ENCODE peak calls at places on chromosomes 5 and 9, in nine cellular contexts. B is esophagus squamous epithelium, L is cardiac muscle cell, R is foreskin fibroblast, S is pancreas, X is mucosa of descending colon, F is gastrocnemius medialis, M is uterus, C is AG04450. D is an unnamed sample.

GRCh38 chr5:40022057-40022456 is 597.3 kb upstream of the DAB2 start:
- DNase-seq in X (no peak), R (no peak), L (no peak), C (no peak), F (no peak), M (no peak), B (no peak), S (no peak), D (no peak)

GRCh38 chr5:31854625-31855526 is 215.9 kb downstream of the PDZD2 start:
- DNase-seq in F (peak; percentile 9), M (peak; percentile 67), R (peak; percentile 29), C (no peak), L (peak; percentile 59), B (no peak), X (peak; percentile 33), S (peak; percentile 76), D (no peak)

GRCh38 chr5:45376463-45376862 is 319.7 kb downstream of the HCN1 start:
- DNase-seq in S (no peak), C (no peak), R (peak; percentile 1), B (no peak), L (no peak), F (no peak), M (no peak), X (no peak), D (no peak)

GRCh38 chr9:89810434-89810833 is 205.6 kb downstream of the GADD45G start:
- DNase-seq in L (no peak), S (no peak), F (no peak), C (no peak), R (no peak), B (no peak), X (no peak), M (no peak), D (no peak)

GRCh38 chr5:168951341-168951740 is 349.6 kb downstream of the SLIT3 start:
- DNase-seq in R (peak; percentile 40), L (no peak), C (no peak), B (no peak), F (no peak), M (no peak), X (no peak), S (no peak), D (no peak)

GRCh38 chr5:10521466-10522223 is 42.2 kb upstream of the ANKRD33B start:
- DNase-seq in M (no peak), X (no peak), R (no peak), S (no peak), F (no peak), B (no peak), C (no peak), L (no peak), D (no peak)

GRCh38 chr9:132579427-132579798 is 3.0 kb upstream of the BARHL1 start:
- DNase-seq in S (no peak), R (no peak), B (no peak), X (no peak), M (no peak), F (no peak), L (no peak), C (no peak), D (no peak)

GRCh38 chr5:147912015-147912414 is 5.7 kb upstream of the C5orf46 start:
- DNase-seq in R (no peak), B (no peak), M (no peak), L (no peak), X (no peak), C (no peak), F (no peak), S (no peak), D (no peak)

GRCh38 chr5:176647870-176648466 is 684 bp downstream of the TSPAN17 start:
- DNase-seq in X (peak; percentile 84), C (no peak), L (peak; percentile 54), B (no peak), R (peak; percentile 48), S (peak; percentile 90), M (peak; percentile 65), F (peak; percentile 11), D (peak; percentile 49)

GRCh38 chr9:3929345-3930150 is 370.3 kb downstream of the GLIS3 start:
- DNase-seq in F (no peak), S (no peak), M (no peak), B (no peak), C (no peak), R (no peak), X (no peak), L (no peak), D (no peak)

GRCh38 chr5:62347928-62348327 is 41.9 kb downstream of the KIF2A start:
- DNase-seq in L (no peak), M (no peak), R (no peak), X (no peak), S (no peak), F (no peak), C (no peak), B (no peak), D (no peak)

GRCh38 chr9:97737429-97737828 is 40.3 kb upstream of the XPA start:
- DNase-seq in F (no peak), S (no peak), L (no peak), B (no peak), M (no peak), X (no peak), C (no peak), R (no peak), D (no peak)

GRCh38 chr5:5788793-5789192 is 366.3 kb downstream of the ICE1 start:
- DNase-seq in S (no peak), B (no peak), R (no peak), X (no peak), F (no peak), L (no peak), M (no peak), C (no peak), D (no peak)

GRCh38 chr9:91807640-91808246 is 142.3 kb downstream of the ROR2 start:
- DNase-seq in B (no peak), S (no peak), M (no peak), X (no peak), R (no peak), F (no peak), C (no peak), L (peak; percentile 79), D (no peak)
- H3K4me3 ChIP-seq in B (no peak overlapping the region), S (no peak overlapping the region), M (no peak overlapping the region), X (no peak overlapping the region), R (no peak overlapping the region), F (no peak overlapping the region), C (no peak overlapping the region), L (no peak overlapping the region), D (no peak overlapping the region)

GRCh38 chr9:124286292-124286931 is 28.7 kb downstream of the NEK6 start:
- DNase-seq in C (peak; percentile 90), X (peak; percentile 81), M (no peak), S (no peak), F (no peak), L (no peak), B (no peak), R (peak; percentile 85), D (peak; percentile 97)

GRCh38 chr9:124290743-124291554 is 33.2 kb downstream of the NEK6 start:
- DNase-seq in L (no peak), B (no peak), F (no peak), M (no peak), S (no peak), C (no peak), X (no peak), R (no peak), D (no peak)

GRCh38 chr9:124291801-124292396 is 34.1 kb downstream of the NEK6 start:
- DNase-seq in X (no peak), B (no peak), S (no peak), L (peak; percentile 80), F (no peak), M (no peak), C (no peak), R (peak; percentile 33), D (no peak)

GRCh38 chr9:124292696-124293593 is 35.2 kb downstream of the NEK6 start:
- DNase-seq in M (no peak), B (no peak), L (no peak), R (no peak), S (no peak), C (no peak), F (no peak), X (no peak), D (no peak)

GRCh38 chr9:124290053-124290581 is 32.4 kb downstream of the NEK6 start:
- DNase-seq in F (no peak), C (no peak), L (no peak), B (no peak), X (no peak), S (no peak), M (no peak), R (no peak), D (no peak)
- H3K4me3 ChIP-seq in F (no peak overlapping the region), C (no peak overlapping the region), L (no peak overlapping the region), B (no peak overlapping the region), X (no peak overlapping the region), S (no peak overlapping the region), M (no peak overlapping the region), R (no peak overlapping the region), D (no peak overlapping the region)

GRCh38 chr5:82046268-82046621 is 74.4 kb downstream of the ATG10 start:
- DNase-seq in R (no peak), L (no peak), M (no peak), X (no peak), F (no peak), B (no peak), S (no peak), C (no peak), D (no peak)
- H3K4me3 ChIP-seq in R (no peak overlapping the region), L (no peak overlapping the region), M (no peak overlapping the region), X (no peak overlapping the region), F (no peak overlapping the region), B (no peak overlapping the region), S (no peak overlapping the region), C (no peak overlapping the region), D (no peak overlapping the region)

GRCh38 chr5:122062205-122062604 is 15.9 kb downstream of the LOX start:
- DNase-seq in F (no peak), M (no peak), L (no peak), X (no peak), S (no peak), B (no peak), C (no peak), R (no peak), D (no peak)

GRCh38 chr5:122063836-122064235 is 14.2 kb downstream of the LOX start:
- DNase-seq in F (no peak), L (no peak), X (no peak), C (no peak), M (no peak), S (no peak), B (no peak), R (peak; percentile 69), D (no peak)

GRCh38 chr5:122073023-122073422 is 5.0 kb downstream of the LOX start:
- DNase-seq in X (no peak), F (no peak), C (no peak), L (no peak), S (no peak), R (peak; percentile 26), M (no peak), B (no peak), D (no peak)

GRCh38 chr5:122064992-122065391 is 13.1 kb downstream of the LOX start:
- DNase-seq in S (no peak), X (no peak), L (no peak), F (no peak), B (no peak), R (no peak), C (no peak), M (no peak), D (no peak)

DNA sequence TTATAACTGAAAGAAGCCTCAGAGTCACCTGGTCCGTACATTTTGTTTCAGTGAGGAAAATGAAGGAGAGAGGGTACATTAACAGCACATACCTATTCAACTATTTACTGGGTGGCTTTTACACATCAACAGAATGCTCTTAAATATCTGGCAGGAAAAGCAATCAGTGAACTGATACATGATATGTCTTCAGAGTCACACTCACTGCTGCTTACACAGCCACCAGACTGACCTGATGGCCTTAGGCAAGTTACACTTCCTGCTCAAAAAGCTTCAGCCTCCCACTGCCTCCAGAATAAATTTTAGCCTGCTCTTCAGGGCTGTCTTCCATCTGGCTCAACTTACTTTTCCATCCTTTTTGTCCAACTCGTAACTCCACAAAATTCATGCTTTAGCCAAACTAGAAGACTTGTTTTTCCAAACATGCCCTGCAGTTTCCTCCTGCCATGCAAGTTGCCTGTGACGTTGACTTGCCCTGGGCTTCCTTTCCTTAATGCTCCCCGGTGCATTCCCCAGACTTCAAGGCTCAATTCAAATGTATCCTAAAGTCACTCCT is 10.7 kb downstream of the LOX start:
- DNase-seq in X (no peak), L (no peak), M (no peak), R (peak; percentile 29), C (no peak), B (no peak), F (no peak), S (no peak), D (no peak)
- H3K4me3 ChIP-seq in X (no peak overlapping the region), L (no peak overlapping the region), M (no peak overlapping the region), R (no peak overlapping the region), C (no peak overlapping the region), B (no peak overlapping the region), F (no peak overlapping the region), S (no peak overlapping the region), D (no peak overlapping the region)